ENCODE peak calls at places on chromosomes 6 and 20, in seven cellular contexts. D is hepatocyte, Y is IMR-90, J is GM23338, I is mesendoderm, X is PC-3, F is PC-9. A is an unnamed sample. For H3K36me3, the result is how much of the 10 kb centered on the place peaks cover.

GRCh38 chr6:28710466-28711191 is 184.9 kb downstream of the GPX5 start:
- DNase-seq in I (peak), D (peak), F (peak), X (peak), J (peak), Y (peak), A (peak)

GRCh38 chr20:7829776-7830175 is 110.5 kb downstream of the HAO1 start:
- DNase-seq in J (no peak), Y (no peak), I (no peak), X (no peak), F (no peak), D (no peak), A (no peak)

GRCh38 chr20:51412333-51412761 is 130.2 kb downstream of the NFATC2 start:
- DNase-seq in D (peak), X (no peak), J (no peak), Y (peak), F (no peak), I (no peak), A (peak)

GRCh38 chr20:51732454-51732791 is 35.8 kb downstream of the ATP9A start:
- DNase-seq in F (no peak), I (no peak), X (peak), J (no peak), Y (peak), D (peak), A (peak)

GRCh38 chr6:170180671-170181337 is 110.1 kb downstream of the DLL1 start:
- DNase-seq in J (no peak), F (no peak), Y (no peak), D (no peak), X (no peak), I (no peak), A (no peak)

GRCh38 chr6:43924222-43924702 is 154.3 kb downstream of the VEGFA start:
- DNase-seq in X (no peak), D (no peak), I (no peak), J (no peak), Y (peak), F (no peak), A (peak)

GRCh38 chr6:169969372-169970099 is 218.1 kb downstream of the ERMARD start:
- DNase-seq in F (no peak), I (no peak), D (no peak), J (no peak), X (no peak), Y (no peak), A (no peak)

GRCh38 chr6:109840796-109841195 is 137.3 kb upstream of the GPR6 start:
- DNase-seq in F (no peak), Y (no peak), X (no peak), D (no peak), I (no peak), J (no peak), A (no peak)

GRCh38 chr6:42860031-42860430 is 19.4 kb upstream of the RPL7L1 start:
- DNase-seq in J (no peak), F (no peak), X (no peak), Y (no peak), D (no peak), I (no peak), A (no peak)

GRCh38 chr6:169971951-169972651 is 220.7 kb downstream of the ERMARD start:
- DNase-seq in J (no peak), D (no peak), X (no peak), F (no peak), I (no peak), Y (no peak), A (no peak)

GRCh38 chr6:96410467-96410866 is 111.1 kb upstream of the UFL1 start:
- DNase-seq in X (no peak), Y (no peak), D (no peak), J (no peak), F (no peak), I (no peak), A (no peak)

GRCh38 chr20:43477634-43478033 is 19.9 kb downstream of the SRSF6 start:
- DNase-seq in X (no peak), J (no peak), D (no peak), F (no peak), I (no peak), Y (no peak), A (no peak)

GRCh38 chr6:136710877-136711552 is 81.3 kb downstream of the MAP3K5 start:
- DNase-seq in I (no peak), F (no peak), D (no peak), J (no peak), X (no peak), Y (no peak), A (no peak)

GRCh38 chr6:46626228-46626909 is 26.2 kb downstream of the CYP39A1 start:
- DNase-seq in I (peak), J (peak), D (peak), F (peak), X (peak), Y (peak), A (peak)

GRCh38 chr20:10605547-10606195 is 68.1 kb downstream of the JAG1 start:
- DNase-seq in Y (no peak), D (no peak), I (no peak), J (no peak), X (no peak), F (no peak), A (no peak)

GRCh38 chr20:10611357-10611756 is 62.4 kb downstream of the JAG1 start:
- DNase-seq in D (peak), Y (peak), X (peak), I (peak), J (peak), F (no peak), A (peak)

GRCh38 chr20:10609726-10610125 is 64.1 kb downstream of the JAG1 start:
- DNase-seq in Y (peak), D (no peak), I (no peak), X (no peak), J (no peak), F (no peak), A (peak)

GRCh38 chr20:10610266-10610665 is 63.5 kb downstream of the JAG1 start:
- DNase-seq in Y (no peak), F (no peak), J (no peak), I (no peak), D (no peak), X (no peak), A (no peak)

DNA sequence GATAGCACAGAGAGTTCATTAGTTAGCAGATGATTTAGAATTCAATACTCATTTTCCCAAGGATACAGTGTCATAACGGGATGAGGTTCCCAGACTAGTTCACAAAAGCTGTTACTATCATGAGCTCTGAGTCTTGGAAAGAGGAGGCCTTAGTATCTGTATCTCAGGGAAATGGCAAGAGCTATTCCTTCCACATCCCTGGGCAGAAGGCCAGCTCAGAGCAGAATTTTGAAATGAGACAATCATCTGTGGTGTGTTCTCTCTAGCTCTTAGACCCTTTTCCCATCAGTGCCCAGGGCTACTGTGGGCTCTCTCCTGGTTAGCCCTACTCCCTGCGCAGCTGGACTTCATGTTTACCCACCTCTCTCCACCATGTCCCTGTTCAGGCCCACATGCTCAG is 64.5 kb downstream of the JAG1 start:
- DNase-seq in J (no peak), X (no peak), I (no peak), Y (peak), D (no peak), F (no peak), A (peak)
- H3K4me2 ChIP-seq in J (no peak), X (no peak), I (no peak), Y (peak), D (no peak), F (peak), A (peak)

GRCh38 chr6:75750925-75751324 is 1.9 kb downstream of the MYO6 start:
- DNase-seq in X (no peak), F (no peak), J (no peak), D (no peak), Y (no peak), I (no peak), A (no peak)

GRCh38 chr6:75747985-75748742 is 875 bp upstream of the MYO6 start:
- DNase-seq in I (no peak), X (peak), D (no peak), F (peak), Y (no peak), J (no peak), A (no peak)

GRCh38 chr6:75748743-75749538 is at the start of gene MYO6:
- DNase-seq in J (peak), F (peak), X (peak), I (peak), D (peak), Y (peak), A (peak)

GRCh38 chr6:75752365-75752764 is 3.3 kb downstream of the MYO6 start:
- DNase-seq in Y (peak), F (peak), I (no peak), J (no peak), D (peak), X (peak), A (no peak)

DNA sequence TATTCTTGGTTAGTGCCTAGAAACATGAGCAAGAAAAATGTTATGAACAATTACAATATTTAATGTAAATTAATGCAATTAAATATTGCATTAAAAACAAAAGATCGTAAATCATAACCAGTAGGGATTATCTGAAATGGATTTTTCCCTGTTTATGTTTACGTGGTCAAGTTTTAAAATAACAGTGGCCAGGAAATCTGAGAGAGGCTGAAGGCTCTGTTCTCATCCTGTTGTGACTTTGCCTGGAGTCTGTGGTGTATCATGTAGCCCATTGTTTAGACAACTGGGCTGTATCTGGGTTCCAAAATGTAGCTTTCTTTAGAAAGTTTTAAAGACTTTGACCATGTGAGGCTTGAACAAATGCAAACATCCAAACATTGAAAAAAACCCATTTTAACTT is 2.4 kb downstream of the MYO6 start:
- DNase-seq in X (peak), F (no peak), I (no peak), Y (peak), J (no peak), D (no peak), A (peak)
- H3K27ac ChIP-seq in X (peak), F (peak), I (no peak), Y (no peak), J (no peak), D (peak), A (no peak)

DNA sequence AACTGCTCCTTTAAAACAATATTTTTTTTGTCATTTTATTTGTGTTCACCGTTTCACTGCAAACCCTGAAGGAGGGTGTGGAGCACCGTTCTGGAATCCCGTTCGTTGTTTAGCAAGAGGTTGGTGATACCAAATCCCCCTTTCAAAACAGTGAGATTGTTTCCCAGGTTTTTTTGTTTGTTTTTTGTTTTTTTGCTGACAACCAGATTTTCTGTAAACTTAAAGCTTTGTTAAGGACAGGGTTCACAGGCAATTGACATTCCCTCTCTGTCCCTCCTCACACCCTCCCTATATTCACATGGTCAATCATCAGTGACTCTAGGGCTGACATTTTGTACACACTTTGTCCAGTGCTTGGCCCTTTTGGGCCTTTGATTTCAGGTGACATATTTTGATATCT is 21.0 kb upstream of the MROH8 start:
- DNase-seq in X (no peak), J (no peak), Y (no peak), D (no peak), F (no peak), I (no peak), A (no peak)
- H3K36me3 ChIP-seq in X (half or more), J (half or more), Y (under half), D (under half), F (half or more), I (under half), A (under half)

GRCh38 chr6:138500045-138500665 is 861 bp upstream of the NHSL1 start:
- DNase-seq in I (no peak), Y (no peak), F (no peak), D (no peak), X (no peak), J (no peak), A (no peak)
- H3K4me2 ChIP-seq in I (no peak), Y (no peak), F (no peak), D (peak), X (no peak), J (peak), A (no peak)

DNA sequence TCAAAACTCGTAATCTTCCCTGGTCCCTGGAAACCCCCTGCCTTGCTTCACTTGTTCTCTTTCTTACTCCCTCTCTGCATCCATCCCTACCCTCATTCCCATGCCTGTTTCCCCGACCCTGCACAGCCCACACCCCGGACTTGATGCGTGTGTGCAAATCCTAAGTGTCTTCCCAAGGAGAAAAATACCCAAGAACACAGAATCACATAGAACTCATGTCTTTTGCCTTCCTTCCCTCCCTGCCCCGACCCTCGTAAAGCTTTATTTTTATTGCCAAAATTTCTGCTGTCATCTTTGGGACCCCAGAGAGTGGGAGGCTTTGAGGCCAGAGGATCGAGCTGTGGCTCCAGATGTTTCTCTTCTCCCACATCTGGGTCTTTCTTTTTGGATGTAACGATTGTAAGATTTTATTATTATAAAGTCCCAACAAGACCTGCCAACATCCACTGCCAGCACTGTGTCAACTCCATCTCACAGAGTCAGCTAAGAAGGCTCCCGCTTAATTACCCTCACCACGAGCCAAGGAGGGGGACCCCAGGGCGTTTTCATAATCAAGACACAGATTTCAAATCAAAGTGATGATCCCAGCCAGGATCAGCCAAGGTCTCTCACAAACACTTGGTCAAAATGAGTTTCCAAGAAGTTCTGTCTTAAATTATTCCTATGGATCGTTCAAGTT is 169.8 kb upstream of the PMEPA1 start:
- DNase-seq in X (no peak), D (no peak), F (no peak), J (no peak), Y (no peak), I (no peak), A (no peak)
- H3K27ac ChIP-seq in X (no peak), D (peak), F (no peak), J (no peak), Y (no peak), I (no peak), A (no peak)

GRCh38 chr6:30614843-30615218 is 2.2 kb downstream of the PPP1R10 start:
- DNase-seq in J (peak), X (peak), Y (peak), I (peak), F (peak), D (peak), A (peak)

GRCh38 chr6:30615219-30615957 is 1.7 kb downstream of the PPP1R10 start:
- DNase-seq in Y (peak), J (peak), X (peak), F (peak), I (peak), D (peak), A (peak)

GRCh38 chr6:30612687-30613248 is 4.3 kb downstream of the PPP1R10 start:
- DNase-seq in X (peak), F (peak), I (no peak), D (no peak), J (no peak), Y (peak), A (peak)

GRCh38 chr6:30613251-30614043 is 3.6 kb downstream of the PPP1R10 start:
- DNase-seq in I (no peak), D (no peak), X (peak), F (no peak), Y (peak), J (no peak), A (peak)

DNA sequence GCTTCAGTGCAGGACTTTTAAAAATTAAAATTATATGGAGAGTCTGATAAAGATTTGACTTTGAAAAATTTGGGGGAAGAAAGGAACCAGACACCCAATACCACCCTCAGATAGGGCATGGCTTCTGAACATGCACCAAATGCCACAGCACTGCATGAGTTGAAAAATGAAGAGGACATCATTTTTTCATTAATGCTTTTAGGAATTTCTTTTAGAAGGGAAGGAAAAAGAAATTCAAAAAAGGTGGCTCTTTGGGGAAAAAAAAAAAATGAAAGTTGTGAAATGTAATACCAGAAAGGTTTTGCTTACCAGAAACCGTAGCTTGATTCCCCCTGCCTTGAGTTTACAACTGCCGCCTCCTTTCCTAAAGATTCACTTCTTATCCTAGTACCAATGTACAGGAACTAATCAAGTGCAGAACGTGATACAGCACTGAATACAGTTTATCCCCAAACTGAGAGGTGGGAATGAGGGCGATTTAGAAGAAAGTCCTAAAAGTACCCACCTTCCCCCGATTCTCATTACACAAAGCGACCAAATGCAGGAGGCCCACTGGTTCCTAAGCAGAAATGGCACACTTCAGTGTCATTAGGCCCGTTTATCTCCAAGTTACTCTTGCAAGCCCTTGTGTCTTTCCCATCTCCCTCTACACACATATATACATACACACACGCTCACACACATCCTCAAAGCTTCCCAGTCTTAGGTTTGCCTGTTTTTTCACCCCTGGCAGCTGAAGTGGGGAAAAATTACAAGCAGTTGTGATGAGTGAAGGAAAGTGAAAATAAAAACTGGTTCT is 2.8 kb downstream of the PPP1R10 start:
- DNase-seq in X (no peak), Y (no peak), J (no peak), F (no peak), I (no peak), D (no peak), A (no peak)
- H3K36me3 ChIP-seq in X (under half), Y (under half), J (under half), F (under half), I (under half), D (under half), A (under half)

GRCh38 chr6:36651659-36652379 is 26.7 kb upstream of the CDKN1A start:
- DNase-seq in X (no peak), F (no peak), Y (no peak), I (no peak), J (no peak), D (no peak), A (no peak)

GRCh38 chr6:36655073-36655847 is 23.3 kb upstream of the CDKN1A start:
- DNase-seq in I (no peak), Y (no peak), F (no peak), D (no peak), X (no peak), J (no peak), A (peak)

GRCh38 chr6:36649086-36649485 is 29.4 kb upstream of the CDKN1A start:
- DNase-seq in D (no peak), X (no peak), J (no peak), F (no peak), Y (no peak), I (no peak), A (no peak)

GRCh38 chr6:36650848-36651247 is 27.7 kb upstream of the CDKN1A start:
- DNase-seq in J (no peak), F (no peak), I (peak), X (no peak), D (no peak), Y (no peak), A (no peak)

GRCh38 chr6:36649721-36650484 is 28.6 kb upstream of the CDKN1A start:
- DNase-seq in J (no peak), Y (no peak), D (no peak), X (no peak), I (no peak), F (no peak), A (no peak)
- H3K4me2 ChIP-seq in J (no peak), Y (no peak), D (no peak), X (no peak), I (no peak), F (no peak), A (no peak)

DNA sequence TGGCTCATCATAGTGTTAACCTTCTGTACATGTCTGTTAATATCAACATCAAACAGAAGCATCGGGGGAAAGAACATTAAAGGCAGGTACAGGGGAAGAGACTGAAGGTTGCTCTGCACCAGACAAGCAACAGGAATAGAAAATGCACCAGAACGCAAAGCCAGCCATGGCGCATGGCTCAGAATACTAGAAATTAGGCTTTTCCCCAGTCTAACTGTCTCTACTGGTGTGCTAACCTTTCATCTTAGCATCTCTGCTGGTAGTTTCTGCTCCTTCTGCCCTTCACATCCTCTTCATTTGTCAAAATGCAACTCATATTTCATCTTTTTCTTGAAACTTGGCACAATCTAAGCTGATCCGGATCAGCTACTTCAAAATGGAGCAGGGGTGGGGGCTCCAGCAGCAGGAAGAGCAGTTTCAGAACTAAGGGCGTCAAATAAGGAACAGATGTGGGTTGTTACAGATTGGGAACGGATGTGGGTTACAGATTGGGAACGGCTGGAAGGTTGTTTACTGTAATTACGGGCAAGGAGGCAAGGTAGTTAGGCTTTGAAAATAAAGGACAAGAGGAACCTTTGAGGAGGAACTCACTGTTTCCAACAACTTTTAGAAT is 13.1 kb upstream of the RNASET2 start:
- DNase-seq in D (no peak), I (no peak), J (no peak), X (no peak), Y (no peak), F (no peak), A (no peak)
- H3K27ac ChIP-seq in D (no peak), I (no peak), J (no peak), X (no peak), Y (no peak), F (no peak), A (no peak)